ENCODE peak calls at places on chromosomes 2 and 18, in seven cellular contexts. C is AG08396, B is cardiac septum, L is NCI-H1092, Y is COR-L47, E is GM10248, V is AG20443. W is an unnamed sample.
A peak's percentile ranks its signal among the peaks of the same experiment; 100 is the strongest.

GRCh38 chr2:227804970-227805369 is 8.7 kb upstream of the CCL20 start:
- DNase-seq in C (no peak), B (no peak), L (no peak), Y (no peak), E (no peak), V (no peak), W (no peak)

GRCh38 chr2:100137877-100138570 is 4.4 kb downstream of the AFF3 start:
- DNase-seq in C (no peak), B (no peak), L (peak; percentile 20), Y (peak; percentile 22), E (no peak), V (no peak), W (no peak)

GRCh38 chr2:219281588-219281987 is 2.4 kb downstream of the DNAJB2 start:
- DNase-seq in C (no peak), B (no peak), L (no peak), Y (no peak), E (no peak), V (no peak), W (no peak)

GRCh38 chr18:67926929-67927864 is 410.7 kb upstream of the DSEL start:
- DNase-seq in C (no peak), B (no peak), L (no peak), Y (no peak), E (no peak), V (no peak), W (no peak)

GRCh38 chr2:6845312-6845711 is 20.4 kb downstream of the CMPK2 start:
- DNase-seq in C (no peak), B (no peak), L (no peak), Y (peak; percentile 7), E (no peak), V (no peak), W (no peak)

GRCh38 chr2:30481323-30481800 is 34.3 kb downstream of the LCLAT1 start:
- DNase-seq in C (no peak), B (no peak), L (no peak), Y (no peak), E (no peak), V (no peak), W (peak; percentile 63)

GRCh38 chr2:100632021-100632420 is 69.2 kb downstream of the PDCL3 start:
- DNase-seq in C (no peak), B (no peak), L (no peak), Y (no peak), E (no peak), V (no peak), W (no peak)

GRCh38 chr2:172859821-172860707 is 124.4 kb downstream of the RAPGEF4 start:
- DNase-seq in C (no peak), B (no peak), L (no peak), Y (peak; percentile 42), E (no peak), V (no peak), W (no peak)

GRCh38 chr2:174729797-174730529 is 34.3 kb downstream of the CHRNA1 start:
- DNase-seq in C (peak; percentile 43), B (no peak), L (no peak), Y (no peak), E (no peak), V (peak; percentile 65), W (no peak)

W was measured in lower lobe of right lung.